ENCODE peak calls at places on chromosome 18, in nine cellular contexts. Q is A549; V is Peyer's patch; N is hepatocyte; F is cardiac muscle cell; C is stomach; D is right cardiac atrium; O is naive thymus-derived CD4-positive, alpha-beta T cell; P is IMR-90. A is an unnamed sample. For H3K4me1, the result is how much of the 10 kb centered on the place peaks cover.

GRCh38 chr18:40935423-40935822 is 1019.6 kb upstream of the PIK3C3 start:
- DNase-seq in Q (no peak), V (no peak), N (peak), F (peak), C (no peak), D (no peak), O (no peak), P (peak), A (no peak)

GRCh38 chr18:50638623-50639398 is 78.9 kb downstream of the MAPK4 start:
- DNase-seq in Q (no peak), V (no peak), N (no peak), F (no peak), C (no peak), D (no peak), O (no peak), P (no peak), A (no peak)

GRCh38 chr18:23703057-23703986 is 14.1 kb downstream of the LAMA3 start:
- DNase-seq in Q (peak), V (no peak), N (peak), F (peak), C (no peak), D (no peak), O (peak), P (peak), A (peak)

GRCh38 chr18:52903858-52904257 is 563.9 kb downstream of the DCC start:
- DNase-seq in Q (peak), V (peak), N (peak), F (peak), C (peak), D (no peak), O (no peak), P (no peak), A (no peak)

GRCh38 chr18:12308386-12309100 is 502 bp downstream of the TUBB6 start:
- DNase-seq in Q (peak), V (peak), N (peak), F (peak), C (peak), D (peak), O (no peak), P (peak), A (no peak)

GRCh38 chr18:23887493-23887892 is 127.1 kb upstream of the TTC39C start:
- DNase-seq in Q (no peak), V (no peak), N (no peak), F (peak), C (no peak), D (peak), O (no peak), P (peak), A (no peak)

GRCh38 chr18:79962835-79963657 is 1.4 kb upstream of the HSBP1L1 start:
- DNase-seq in Q (no peak), V (no peak), N (no peak), F (no peak), C (no peak), D (no peak), O (no peak), P (no peak), A (peak)

GRCh38 chr18:59669872-59670657 is 27.2 kb downstream of the CCBE1 start:
- DNase-seq in Q (no peak), V (no peak), N (peak), F (peak), C (no peak), D (no peak), O (no peak), P (peak), A (no peak)

GRCh38 chr18:58350526-58350925 is 278.4 kb downstream of the ALPK2 start:
- DNase-seq in Q (no peak), V (no peak), N (no peak), F (no peak), C (no peak), D (no peak), O (no peak), P (peak), A (no peak)

GRCh38 chr18:8776544-8776943 is 71.2 kb downstream of the MTCL1 start:
- DNase-seq in Q (no peak), V (no peak), N (no peak), F (no peak), C (no peak), D (no peak), O (no peak), P (no peak), A (no peak)

GRCh38 chr18:11577271-11578112 is 31.9 kb upstream of the SLC35G4 start:
- DNase-seq in Q (no peak), V (no peak), N (no peak), F (no peak), C (no peak), D (no peak), O (no peak), P (no peak), A (peak)

GRCh38 chr18:56402872-56403516 is 235.4 kb downstream of the TXNL1 start:
- DNase-seq in Q (peak), V (no peak), N (no peak), F (peak), C (no peak), D (no peak), O (no peak), P (peak), A (no peak)
- H3K4me3 ChIP-seq in Q (no peak), V (no peak), N (no peak), F (no peak), C (no peak), D (no peak), O (no peak), P (no peak), A (no peak)

DNA sequence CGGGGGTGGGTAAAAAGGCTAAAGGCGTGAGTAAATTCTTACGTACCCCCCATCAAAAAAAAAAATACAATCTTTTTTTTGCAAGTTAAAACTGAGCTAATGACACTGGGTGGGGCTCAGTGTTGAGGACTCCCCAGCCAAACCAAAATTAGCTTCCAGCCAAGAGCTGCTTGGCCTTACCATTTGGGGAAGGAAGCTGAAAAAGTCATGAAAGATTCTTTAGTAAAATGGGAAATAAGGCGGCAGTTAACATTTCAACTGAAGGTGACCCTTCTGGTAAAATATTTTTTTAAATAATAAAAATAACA is 16.4 kb downstream of the SMAD7 start:
- DNase-seq in Q (no peak), V (no peak), N (no peak), F (no peak), C (no peak), D (no peak), O (no peak), P (no peak), A (no peak)
- H3K4me1 ChIP-seq in Q (half or more), V (half or more), N (half or more), F (half or more), C (half or more), D (half or more), O (half or more), P (half or more), A (half or more)

GRCh38 chr18:21053127-21053526 is 58.5 kb downstream of the ROCK1 start:
- DNase-seq in Q (peak), V (no peak), N (peak), F (peak), C (no peak), D (no peak), O (no peak), P (peak), A (no peak)

GRCh38 chr18:21051615-21052014 is 60.0 kb downstream of the ROCK1 start:
- DNase-seq in Q (no peak), V (no peak), N (no peak), F (peak), C (no peak), D (no peak), O (no peak), P (no peak), A (no peak)

GRCh38 chr18:21052385-21052784 is 59.2 kb downstream of the ROCK1 start:
- DNase-seq in Q (no peak), V (no peak), N (no peak), F (no peak), C (no peak), D (no peak), O (no peak), P (no peak), A (no peak)

GRCh38 chr18:21047116-21047515 is 64.5 kb downstream of the ROCK1 start:
- DNase-seq in Q (no peak), V (no peak), N (no peak), F (no peak), C (no peak), D (no peak), O (no peak), P (no peak), A (no peak)

GRCh38 chr18:21049306-21049705 is 62.3 kb downstream of the ROCK1 start:
- DNase-seq in Q (no peak), V (no peak), N (no peak), F (peak), C (no peak), D (no peak), O (no peak), P (no peak), A (no peak)
- H3K27ac ChIP-seq in Q (no peak), V (no peak), N (no peak), F (no peak), C (peak), D (no peak), O (no peak), P (no peak), A (peak)

DNA sequence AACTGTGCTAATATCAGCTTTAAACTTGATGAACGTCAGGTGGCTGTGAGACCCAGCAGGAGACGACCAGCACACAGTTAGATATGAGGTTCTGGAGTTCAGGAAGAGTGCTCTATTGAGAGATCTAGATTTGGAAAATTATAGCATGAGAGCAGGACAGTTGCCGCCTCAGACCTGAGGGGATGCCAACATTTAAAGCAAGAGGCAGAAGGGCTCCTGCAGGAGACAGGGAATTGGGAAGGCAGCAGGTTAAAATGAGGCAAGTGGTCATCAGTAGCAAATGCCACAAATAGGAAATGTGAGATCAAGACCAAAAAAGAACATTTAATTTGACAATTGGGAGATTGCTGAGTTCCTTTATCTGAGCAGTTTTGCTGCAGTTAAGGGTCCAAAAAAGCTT is 471.9 kb downstream of the TGIF1 start:
- DNase-seq in Q (no peak), V (no peak), N (no peak), F (no peak), C (no peak), D (no peak), O (no peak), P (no peak), A (no peak)
- H3K4me3 ChIP-seq in Q (no peak), V (no peak), N (no peak), F (no peak), C (no peak), D (no peak), O (no peak), P (no peak), A (no peak)

A was measured in CD4-positive, alpha-beta memory T cell.